ENCODE peak calls at places on chromosomes 6 and 20, in four cellular contexts. K is HEK293T, L is K562, N is HepG2. R is an unnamed sample.

GRCh38 chr20:19937651-19938420 is 79.3 kb upstream of the NAA20 start:
- DNase-seq in K (no peak), L (no peak), N (no peak), R (no peak)

GRCh38 chr6:16388488-16388887 is 150.1 kb downstream of the GMPR start:
- DNase-seq in K (no peak), L (no peak), N (no peak), R (no peak)

GRCh38 chr6:32086661-32087573 is 22.2 kb downstream of the TNXB start:
- DNase-seq in K (no peak), L (peak; percentile 38), N (peak; percentile 27), R (no peak)

GRCh38 chr6:47700051-47700450 is 1.7 kb downstream of the ADGRF4 start:
- DNase-seq in K (no peak), L (no peak), N (no peak), R (no peak)

GRCh38 chr20:62980970-62981369 is 25.8 kb downstream of the BHLHE23 start:
- DNase-seq in K (peak; percentile 30), L (no peak), N (no peak), R (no peak)

GRCh38 chr6:53294095-53294494 is 54.7 kb downstream of the ELOVL5 start:
- DNase-seq in K (peak; percentile 43), L (no peak), N (peak; percentile 31), R (peak; percentile 65)

GRCh38 chr6:28794175-28795002 is 129.4 kb downstream of the TRIM27 start:
- DNase-seq in K (no peak), L (peak; percentile 89), N (peak; percentile 29), R (no peak)

GRCh38 chr6:39181333-39181732 is 47.9 kb downstream of the KCNK5 start:
- DNase-seq in K (no peak), L (no peak), N (no peak), R (no peak)

GRCh38 chr20:20452254-20452676 is 84.4 kb downstream of the INSM1 start:
- DNase-seq in K (no peak), L (no peak), N (no peak), R (peak; percentile 81)

GRCh38 chr20:4016349-4017050 is 1.1 kb upstream of the RNF24 start:
- DNase-seq in K (no peak), L (no peak), N (no peak), R (no peak)

GRCh38 chr6:158517581-158517980 is 42.3 kb upstream of the TMEM181 start:
- DNase-seq in K (no peak), L (no peak), N (no peak), R (no peak)

GRCh38 chr6:101956961-101957360 is 563.5 kb downstream of the GRIK2 start:
- DNase-seq in K (no peak), L (no peak), N (no peak), R (no peak)

GRCh38 chr6:101509556-101509955 is 116.0 kb downstream of the GRIK2 start:
- DNase-seq in K (no peak), L (no peak), N (no peak), R (no peak)

GRCh38 chr6:148824960-148825359 is 78.1 kb downstream of the UST start:
- DNase-seq in K (no peak), L (no peak), N (no peak), R (no peak)

GRCh38 chr20:38591484-38592410 is 9.9 kb upstream of the ARHGAP40 start:
- DNase-seq in K (no peak), L (no peak), N (no peak), R (no peak)

GRCh38 chr6:156395276-156395675 is 381.9 kb upstream of the ARID1B start:
- DNase-seq in K (no peak), L (no peak), N (no peak), R (no peak)

GRCh38 chr20:10634190-10634589 is 39.6 kb downstream of the JAG1 start:
- DNase-seq in K (no peak), L (no peak), N (no peak), R (no peak)

GRCh38 chr6:79868098-79868722 is 79.1 kb downstream of the ELOVL4 start:
- DNase-seq in K (peak; percentile 61), L (peak; percentile 81), N (peak; percentile 54), R (no peak)

GRCh38 chr6:81767163-81768000 is 14.9 kb upstream of the TENT5A start:
- DNase-seq in K (no peak), L (no peak), N (peak; percentile 42), R (no peak)

GRCh38 chr6:143513410-143513809 is 1.9 kb upstream of the FUCA2 start:
- DNase-seq in K (peak; percentile 65), L (peak; percentile 77), N (peak; percentile 38), R (peak; percentile 80)

GRCh38 chr20:53677447-53678314 is 84.0 kb upstream of the ZNF217 start:
- DNase-seq in K (peak; percentile 27), L (peak; percentile 90), N (peak; percentile 92), R (peak; percentile 35)

GRCh38 chr20:39263076-39263475 is 300.9 kb downstream of the DHX35 start:
- DNase-seq in K (no peak), L (no peak), N (no peak), R (no peak)

GRCh38 chr6:44216677-44217331 is at the start of gene MYMX:
- DNase-seq in K (no peak), L (peak; percentile 45), N (no peak), R (peak; percentile 70)

GRCh38 chr20:13029687-13030510 is 21.1 kb downstream of the SPTLC3 start:
- DNase-seq in K (no peak), L (no peak), N (peak; percentile 80), R (no peak)

GRCh38 chr6:139370047-139370706 is 4.3 kb downstream of the CITED2 start:
- DNase-seq in K (no peak), L (peak; percentile 44), N (peak; percentile 95), R (no peak)

GRCh38 chr6:51339108-51339507 is 520.4 kb downstream of the TFAP2B start:
- DNase-seq in K (no peak), L (no peak), N (no peak), R (no peak)

GRCh38 chr6:151808331-151809241 is 1.1 kb downstream of the ESR1 start:
- DNase-seq in K (peak; percentile 43), L (no peak), N (no peak), R (peak; percentile 27)

GRCh38 chr6:4612636-4613171 is 163.5 kb upstream of the CDYL start:
- DNase-seq in K (no peak), L (peak; percentile 28), N (no peak), R (no peak)

GRCh38 chr6:10740061-10740460 is 7.5 kb upstream of the TMEM14B start:
- DNase-seq in K (no peak), L (no peak), N (no peak), R (no peak)

GRCh38 chr6:16622193-16622592 is 139.1 kb downstream of the ATXN1 start:
- DNase-seq in K (no peak), L (no peak), N (no peak), R (no peak)

GRCh38 chr20:49405062-49405683 is 77.3 kb downstream of the KCNB1 start:
- DNase-seq in K (no peak), L (no peak), N (no peak), R (no peak)

GRCh38 chr6:69974193-69974592 is 107.8 kb downstream of the COL19A1 start:
- DNase-seq in K (no peak), L (peak; percentile 38), N (no peak), R (no peak)

DNA sequence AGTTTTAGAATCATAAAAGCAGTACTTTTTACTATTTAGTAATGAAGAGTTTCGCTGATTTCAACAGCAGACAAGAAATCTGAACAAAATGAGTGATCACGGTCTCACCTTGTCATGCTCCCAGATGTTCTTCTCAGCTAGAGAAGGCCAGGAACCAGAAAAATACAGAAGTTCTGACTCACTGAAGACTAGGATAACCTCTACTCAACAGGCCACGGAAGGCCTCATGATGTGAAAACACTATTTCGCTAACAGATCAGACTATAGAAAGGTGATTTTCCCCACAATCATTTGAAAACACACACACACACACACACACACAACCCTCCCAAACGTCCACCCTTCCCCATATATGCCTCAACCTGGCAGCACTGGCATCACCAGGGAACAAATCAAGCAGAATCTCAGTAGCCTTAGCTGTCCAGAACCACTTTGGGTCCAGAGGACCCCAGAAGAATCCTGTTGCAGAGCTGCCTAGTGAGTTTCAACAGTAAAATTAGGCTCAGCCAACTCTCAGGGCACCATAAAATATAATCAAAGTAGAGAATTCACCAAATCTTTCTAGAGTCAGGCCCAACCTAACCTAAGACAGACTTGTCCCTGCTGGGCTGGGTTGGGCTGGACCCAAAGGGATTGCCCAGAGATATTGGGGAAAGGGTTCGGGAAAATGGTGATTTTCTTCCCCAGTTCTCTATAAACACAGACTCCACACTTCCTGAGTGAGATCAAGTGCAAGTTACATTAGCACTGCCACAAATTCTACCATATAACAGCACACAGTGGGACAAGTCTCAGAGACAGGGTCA is 7.9 kb downstream of the EXOC2 start:
- DNase-seq in K (no peak), L (no peak), N (no peak), R (no peak)
- TF ChIP-seq ELF4 in K (no peak), L (no peak), N (no peak), R (no peak)

GRCh38 chr6:107713214-107713962 is 110.7 kb downstream of the SCML4 start:
- DNase-seq in K (no peak), L (no peak), N (no peak), R (no peak)
- TF ChIP-seq ELF4 in K (no peak), L (no peak), N (no peak), R (no peak)

DNA sequence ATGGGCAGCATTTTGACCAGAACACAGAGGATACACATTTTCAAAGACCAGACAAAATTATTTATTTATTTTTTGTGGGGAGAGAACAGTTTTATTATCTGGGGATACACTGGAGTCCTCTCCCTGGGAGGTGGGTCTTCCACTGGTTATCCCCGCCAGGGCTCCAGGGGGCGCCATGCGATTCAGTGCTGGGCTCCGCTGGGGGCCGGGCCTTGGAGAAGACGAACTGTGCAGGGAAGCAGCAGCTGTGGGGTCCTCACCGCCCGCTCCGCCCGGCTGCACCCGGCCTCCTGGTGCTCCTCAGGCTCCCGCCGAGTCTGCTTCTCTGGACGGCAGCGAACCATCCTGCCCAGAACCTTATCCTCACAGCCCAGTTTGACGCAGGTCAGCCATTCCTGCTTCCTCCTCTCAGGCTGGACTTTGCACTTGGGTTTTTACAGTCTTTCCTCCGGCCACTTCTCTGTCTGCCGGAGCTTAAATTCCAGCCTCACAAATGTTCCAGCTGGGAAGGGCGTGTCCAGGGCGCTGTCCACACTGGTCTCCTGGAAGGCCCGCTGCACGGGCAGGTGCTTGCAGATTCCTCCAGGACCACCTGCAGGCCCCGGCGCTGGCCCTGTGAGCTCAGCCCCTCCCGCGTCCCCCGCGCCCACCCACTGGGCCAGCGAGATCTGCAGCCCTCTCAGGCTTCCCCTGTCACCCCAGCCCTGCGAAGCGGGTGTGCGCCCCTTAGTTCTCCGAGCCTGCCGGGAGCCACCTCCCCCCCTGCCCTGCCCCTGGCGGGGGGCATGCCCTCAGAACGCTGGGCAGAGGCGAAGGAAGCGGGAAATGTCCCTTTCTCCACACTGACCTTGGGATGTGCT is 1830.0 kb upstream of the DEFB115 start:
- DNase-seq in K (no peak), L (peak; percentile 35), N (no peak), R (no peak)
- TF ChIP-seq ELF4 in K (no peak), L (no peak), N (no peak), R (no peak)

GRCh38 chr20:58107533-58107932 is 120.9 kb downstream of the ANKRD60 start:
- DNase-seq in K (no peak), L (no peak), N (no peak), R (no peak)
- TF ChIP-seq ELF4 in K (no peak), L (no peak), N (no peak), R (no peak)

R was measured in WTC11.